ENCODE peak calls at places on chromosomes 12 and 14, in four cellular contexts. T is foreskin fibroblast, V is RWPE2, N is astrocyte. F is an unnamed sample.

GRCh38 chr14:74424606-74425005 is 1.4 kb downstream of the SYNDIG1L start:
- DNase-seq in V (no peak), T (no peak), N (no peak), F (no peak)

GRCh38 chr14:81384900-81385299 is 15.2 kb downstream of the STON2 start:
- DNase-seq in V (no peak), T (peak; percentile 17), N (peak; percentile 95), F (no peak)

GRCh38 chr14:58960945-58961731 is 227.3 kb upstream of the DAAM1 start:
- DNase-seq in V (no peak), T (no peak), N (no peak), F (no peak)

GRCh38 chr14:54807428-54807827 is 95.2 kb downstream of the GCH1 start:
- DNase-seq in N (no peak), V (no peak), T (no peak), F (no peak)

GRCh38 chr12:64098709-64099354 is 123.3 kb downstream of the KICS2 start:
- DNase-seq in T (peak; percentile 88), V (no peak), N (peak; percentile 91), F (no peak)

GRCh38 chr12:29818925-29819324 is 35.2 kb upstream of the TMTC1 start:
- DNase-seq in N (no peak), T (peak; percentile 79), V (no peak), F (no peak)

GRCh38 chr12:22969521-22969920 is 344.6 kb downstream of the ETNK1 start:
- DNase-seq in T (no peak), N (peak; percentile 53), V (no peak), F (no peak)

GRCh38 chr12:101828463-101829196 is 2.1 kb downstream of the GNPTAB start:
- DNase-seq in V (no peak), T (no peak), N (no peak), F (no peak)

GRCh38 chr12:66139328-66139727 is 8.8 kb upstream of the LLPH start:
- DNase-seq in T (no peak), N (no peak), V (no peak), F (no peak)

GRCh38 chr12:11014234-11014633 is 8.2 kb downstream of the TAS2R19 start:
- DNase-seq in N (peak; percentile 1), T (peak; percentile 15), V (no peak), F (peak; percentile 1)

GRCh38 chr12:2325501-2325900 is 272.7 kb downstream of the CACNA1C start:
- DNase-seq in N (no peak), V (no peak), T (no peak), F (no peak)

GRCh38 chr12:49108958-49109404 is 1.7 kb downstream of the LMBR1L start:
- DNase-seq in T (peak; percentile 80), V (no peak), N (no peak), F (no peak)

GRCh38 chr12:57744194-57744776 is 554 bp upstream of the TSPAN31 start:
- DNase-seq in V (no peak), T (peak; percentile 94), N (no peak), F (no peak)

GRCh38 chr14:90596733-90597132 is 199.9 kb downstream of the CALM1 start:
- DNase-seq in N (no peak), V (no peak), T (no peak), F (no peak)

GRCh38 chr14:69985456-69985855 is 106.2 kb downstream of the SMOC1 start:
- DNase-seq in V (no peak), N (no peak), T (peak; percentile 77), F (no peak)

GRCh38 chr12:93158065-93158843 is 219.5 kb upstream of the NUDT4 start:
- DNase-seq in T (no peak), N (no peak), V (no peak), F (no peak)

GRCh38 chr12:111759991-111760390 is 6.7 kb upstream of the ALDH2 start:
- DNase-seq in T (no peak), N (no peak), V (no peak), F (no peak)

GRCh38 chr14:103686831-103687485 is 28.3 kb downstream of the XRCC3 start:
- DNase-seq in T (no peak), V (no peak), N (peak; percentile 45), F (no peak)

GRCh38 chr12:111412007-111412829 is 6.5 kb downstream of the SH2B3 start:
- DNase-seq in T (peak; percentile 39), N (no peak), V (no peak), F (no peak)

DNA sequence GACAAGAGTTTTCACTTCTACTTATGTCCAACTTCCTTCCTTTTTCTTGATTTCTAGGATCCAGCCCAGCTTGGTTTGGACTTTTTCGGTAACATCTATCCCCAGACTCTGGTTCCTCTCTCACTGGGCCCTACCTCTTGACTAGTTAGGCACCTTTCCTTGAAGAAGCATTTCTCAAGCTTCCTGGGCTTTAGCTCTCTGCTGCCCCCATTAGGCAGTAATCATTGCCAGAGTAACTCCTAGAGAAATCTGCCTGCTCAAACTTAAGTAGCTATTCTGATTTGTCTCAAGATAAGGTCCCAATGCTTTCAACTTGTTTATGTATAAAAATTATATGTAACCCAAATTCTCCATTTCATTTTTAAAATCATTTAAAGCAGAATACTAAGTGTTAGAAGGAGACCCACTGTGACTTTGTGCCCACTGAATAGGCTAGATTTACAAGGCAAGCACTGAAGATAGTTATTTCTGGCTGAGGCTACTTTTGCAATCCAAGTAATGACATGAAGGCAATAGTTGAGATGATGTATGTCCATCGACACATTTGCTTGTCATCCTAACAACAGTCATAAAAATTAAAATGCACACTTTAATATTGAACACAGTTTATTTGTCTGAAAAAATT is 275.0 kb upstream of the G2E3 start:
- DNase-seq in T (peak; percentile 75), N (peak; percentile 27), V (no peak), F (no peak)
- TF ChIP-seq CTCF in T (peak; percentile 89), N (peak; percentile 78), V (peak; percentile 96), F (peak; percentile 63)

GRCh38 chr14:98958048-98959031 is 313.7 kb downstream of the BCL11B start:
- DNase-seq in N (no peak), V (no peak), T (no peak), F (no peak)
- TF ChIP-seq CTCF in N (no peak), V (no peak), T (no peak), F (no peak)

GRCh38 chr14:51822499-51822898 is 37.9 kb upstream of the GNG2 start:
- DNase-seq in V (no peak), T (no peak), N (no peak), F (no peak)

GRCh38 chr14:51825926-51826325 is 34.5 kb upstream of the GNG2 start:
- DNase-seq in V (no peak), N (no peak), T (peak; percentile 54), F (no peak)

GRCh38 chr14:51823706-51824105 is 36.7 kb upstream of the GNG2 start:
- DNase-seq in N (no peak), T (peak; percentile 37), V (no peak), F (no peak)

GRCh38 chr14:51821822-51822221 is 38.6 kb upstream of the GNG2 start:
- DNase-seq in N (no peak), V (no peak), T (peak; percentile 73), F (no peak)

GRCh38 chr14:51824191-51824590 is 36.2 kb upstream of the GNG2 start:
- DNase-seq in V (no peak), T (peak; percentile 33), N (no peak), F (no peak)
- TF ChIP-seq CTCF in V (no peak), T (no peak), N (no peak), F (no peak)

DNA sequence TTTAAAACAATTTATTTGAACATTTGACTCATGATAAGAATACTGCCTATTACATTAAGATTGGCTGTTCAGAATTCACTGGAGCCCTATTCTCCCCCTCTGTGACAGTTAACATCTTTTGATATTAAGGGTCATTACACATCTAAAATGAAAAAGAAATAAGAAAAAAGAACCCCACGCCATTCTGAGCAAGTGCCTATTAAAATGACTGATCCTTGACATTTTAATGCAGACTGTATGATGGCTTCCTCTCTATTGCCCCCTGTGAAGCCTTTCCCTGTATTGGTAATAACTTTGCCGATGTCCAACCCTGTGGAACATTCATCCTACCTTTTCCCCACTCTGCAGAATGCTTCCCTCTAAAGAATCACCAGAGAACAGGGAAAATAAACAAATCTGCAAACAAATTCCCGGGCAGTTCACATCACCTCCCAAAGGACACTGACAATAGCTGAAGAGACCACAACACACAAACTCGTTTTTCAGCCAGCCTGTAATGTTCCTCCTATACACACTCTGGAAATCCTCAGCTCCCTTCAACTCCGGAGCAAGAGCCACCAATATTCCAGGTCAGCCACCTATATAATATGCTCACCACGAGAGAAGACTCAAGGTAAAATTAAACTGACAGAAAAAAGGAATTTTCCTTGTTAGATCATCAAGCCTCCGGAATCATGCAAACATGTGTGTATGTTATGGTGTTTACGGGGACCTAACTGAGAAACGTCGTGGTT is 2.1 kb downstream of the NIN start:
- DNase-seq in N (no peak), T (no peak), V (no peak), F (no peak)
- TF ChIP-seq CTCF in N (no peak), T (no peak), V (no peak), F (no peak)

DNA sequence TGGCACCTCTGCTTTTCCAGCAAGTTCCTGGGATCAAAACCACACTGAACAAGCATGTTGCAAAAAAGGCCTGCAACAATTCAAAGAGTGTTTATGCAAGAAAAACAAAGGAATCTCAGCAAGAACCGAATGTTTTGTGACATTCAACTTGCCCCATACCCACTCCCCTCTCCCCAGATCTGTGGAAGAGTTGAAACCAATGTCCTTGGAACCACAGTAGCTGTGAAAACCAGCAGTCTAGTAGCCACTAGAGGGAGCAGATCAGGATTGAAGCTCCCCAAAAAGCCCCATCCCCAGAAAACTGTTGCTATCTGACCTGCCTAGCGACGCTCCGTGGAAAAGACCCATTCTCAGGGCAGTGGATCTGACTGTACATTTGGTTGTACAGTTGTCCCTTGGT is 27.1 kb downstream of the PRKAB1 start:
- DNase-seq in N (no peak), T (no peak), V (no peak), F (no peak)
- TF ChIP-seq CTCF in N (peak; percentile 33), T (peak; percentile 66), V (peak; percentile 55), F (peak; percentile 34)

DNA sequence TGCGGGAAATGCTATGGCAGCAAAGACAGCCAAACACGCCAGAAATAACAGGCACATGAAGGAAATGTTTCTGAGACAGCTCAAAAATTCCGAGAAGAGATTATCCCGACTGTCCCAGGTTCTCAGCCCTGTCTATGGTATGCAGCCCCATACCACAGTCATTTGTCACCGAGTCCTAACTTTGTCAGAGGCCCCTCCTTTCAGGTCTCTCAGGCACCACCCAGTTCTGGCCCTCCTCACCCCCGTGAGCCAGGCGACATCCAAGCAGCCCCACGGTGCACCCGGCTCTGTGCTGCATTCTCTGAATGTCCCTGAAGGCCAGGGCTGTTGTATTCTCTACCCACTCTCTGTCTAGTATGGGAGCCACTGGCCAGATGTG is 24.0 kb downstream of the SSH1 start:
- DNase-seq in N (peak; percentile 95), V (peak; percentile 88), T (peak; percentile 90), F (peak; percentile 87)
- TF ChIP-seq CTCF in N (no peak), V (no peak), T (no peak), F (no peak)

GRCh38 chr12:62260733-62261683 is 804 bp downstream of the USP15 start:
- DNase-seq in N (peak; percentile 44), V (no peak), T (peak; percentile 48), F (no peak)

GRCh38 chr12:62259311-62259992 is 752 bp upstream of the USP15 start:
- DNase-seq in V (no peak), T (no peak), N (no peak), F (no peak)

GRCh38 chr12:62259993-62260732 is at the start of gene USP15:
- DNase-seq in V (peak; percentile 89), T (peak; percentile 99), N (peak; percentile 94), F (peak; percentile 86)

GRCh38 chr12:62256408-62257079 is 3.7 kb upstream of the USP15 start:
- DNase-seq in T (no peak), V (no peak), N (peak; percentile 44), F (no peak)

DNA sequence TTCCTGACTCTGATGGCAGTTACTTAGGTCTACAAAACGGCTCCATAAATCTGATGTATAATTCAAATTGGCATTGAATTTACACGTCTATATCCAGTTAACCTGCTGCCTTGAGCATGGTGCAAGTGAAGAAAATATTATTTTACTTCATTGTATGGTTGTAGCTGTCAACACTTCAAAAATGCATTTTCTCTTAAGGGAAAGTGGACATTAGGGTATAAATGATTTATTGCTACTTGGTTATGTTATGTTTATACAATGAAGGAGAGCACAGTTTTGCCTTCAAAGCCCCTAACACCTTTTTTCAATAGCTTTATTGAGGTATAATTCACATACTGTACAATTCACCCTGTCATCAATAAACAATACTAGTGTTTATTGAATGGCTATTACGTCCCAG is 2.0 kb upstream of the USP15 start:
- DNase-seq in N (no peak), V (no peak), T (no peak), F (no peak)
- TF ChIP-seq CTCF in N (no peak), V (no peak), T (no peak), F (no peak)